ENCODE peak calls at places on chromosomes 6 and 20, in ten cellular contexts. U, E, Q, O, M, H, P, D, B and G are unnamed samples. For H3K9me3, the result is how much of the 10 kb centered on the place peaks cover.

GRCh38 chr6:157229219-157229607 is 94.1 kb downstream of the TMEM242 start:
- DNase-seq in U (no peak), E (no peak), Q (no peak), O (no peak), M (no peak), H (no peak), P (no peak), D (no peak), B (no peak), G (no peak)

GRCh38 chr6:131917318-131917717 is 33.9 kb downstream of the CCN2 start:
- DNase-seq in U (no peak), E (no peak), Q (no peak), O (no peak), M (no peak), H (no peak), P (no peak), D (no peak), B (no peak), G (no peak)

GRCh38 chr6:137218473-137218916 is 690 bp downstream of the IFNGR1 start:
- DNase-seq in U (no peak), E (no peak), Q (peak), O (peak), M (peak), H (peak), P (no peak), D (peak), B (peak), G (peak)

GRCh38 chr20:55252525-55252924 is 752.8 kb downstream of the CBLN4 start:
- DNase-seq in U (no peak), E (no peak), Q (no peak), O (no peak), M (no peak), H (no peak), P (no peak), D (no peak), B (no peak), G (no peak)

GRCh38 chr6:9511157-9511556 is 903.7 kb downstream of the TFAP2A start:
- DNase-seq in U (no peak), E (no peak), Q (no peak), O (no peak), M (no peak), H (no peak), P (no peak), D (no peak), B (no peak), G (no peak)

GRCh38 chr6:37134622-37135191 is 35.2 kb upstream of the PIM1 start:
- DNase-seq in U (peak), E (no peak), Q (peak), O (peak), M (peak), H (peak), P (peak), D (no peak), B (peak), G (no peak)

GRCh38 chr20:18739785-18740184 is 73.8 kb upstream of the SCP2D1 start:
- DNase-seq in U (no peak), E (no peak), Q (peak), O (no peak), M (no peak), H (no peak), P (no peak), D (peak), B (no peak), G (no peak)

GRCh38 chr6:106939848-106940247 is 34.7 kb downstream of the CD24 start:
- DNase-seq in U (no peak), E (no peak), Q (no peak), O (no peak), M (no peak), H (no peak), P (no peak), D (no peak), B (no peak), G (no peak)

GRCh38 chr20:24472426-24472825 is 3.0 kb downstream of the SYNDIG1 start:
- DNase-seq in U (no peak), E (no peak), Q (no peak), O (no peak), M (no peak), H (no peak), P (no peak), D (no peak), B (no peak), G (no peak)

GRCh38 chr6:37556884-37557644 is 57.4 kb upstream of the CCDC167 start:
- DNase-seq in U (no peak), E (no peak), Q (no peak), O (no peak), M (no peak), H (no peak), P (no peak), D (no peak), B (no peak), G (peak)

GRCh38 chr6:159301277-159301676 is 132.1 kb downstream of the FNDC1 start:
- DNase-seq in U (no peak), E (no peak), Q (no peak), O (no peak), M (no peak), H (no peak), P (no peak), D (no peak), B (no peak), G (no peak)
- H3K9me3 ChIP-seq in U (under half), E (under half), Q (under half), O (under half), M (under half), H (under half), P (under half), D (under half), B (under half), G (under half)

DNA sequence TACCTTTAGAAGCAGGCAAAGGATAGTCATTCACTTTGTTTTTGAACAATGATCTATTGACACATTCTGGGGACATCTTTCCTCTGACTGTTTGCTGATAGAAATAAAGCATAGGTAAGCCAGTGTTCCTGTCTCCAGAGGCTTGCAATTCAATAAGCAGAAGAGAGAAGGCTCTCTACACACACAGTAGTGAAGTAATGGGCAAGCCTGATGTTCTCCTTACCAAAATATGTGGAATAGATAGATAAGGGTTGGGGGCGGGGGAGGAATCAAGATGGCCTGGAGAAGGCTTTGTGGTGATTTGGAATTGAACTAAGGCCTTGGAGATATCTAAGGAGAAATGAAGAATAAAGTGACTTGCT is 27.3 kb downstream of the PAQR8 start:
- DNase-seq in U (no peak), E (no peak), Q (peak), O (no peak), M (no peak), H (no peak), P (no peak), D (no peak), B (peak), G (no peak)
- H3K27ac ChIP-seq in U (no peak), E (no peak), Q (no peak), O (no peak), M (no peak), H (no peak), P (peak), D (no peak), B (no peak), G (no peak)

DNA sequence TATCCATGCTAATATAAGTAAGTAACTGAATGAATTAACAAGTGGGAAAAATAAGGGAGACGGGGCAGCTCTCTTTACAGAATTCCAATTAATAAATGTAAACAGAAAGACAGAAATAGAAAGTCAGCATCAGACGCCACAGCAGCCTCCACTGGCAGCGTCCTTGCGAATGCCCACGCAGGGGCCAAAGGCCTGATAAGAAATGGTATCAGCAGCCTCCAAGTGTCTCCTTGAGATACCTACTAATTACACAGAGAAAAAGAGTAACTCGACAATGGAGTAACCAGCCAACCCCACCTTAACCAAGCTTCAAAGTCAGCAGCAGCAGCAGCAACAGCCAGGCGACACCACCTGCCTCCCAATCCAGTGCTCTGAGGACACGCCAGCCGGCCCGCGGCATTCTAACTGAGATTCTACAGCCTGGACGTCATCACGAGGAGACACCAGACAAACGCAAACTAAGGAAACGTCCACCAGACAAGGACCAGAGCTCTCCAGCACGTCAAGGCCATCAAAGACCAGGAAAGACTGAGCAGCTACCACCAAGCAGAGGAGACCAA is 78.8 kb downstream of the TAF4 start:
- DNase-seq in U (no peak), E (peak), Q (no peak), O (no peak), M (no peak), H (peak), P (no peak), D (no peak), B (no peak), G (no peak)
- H3K9me3 ChIP-seq in U (under half), E (under half), Q (under half), O (under half), M (under half), H (under half), P (under half), D (under half), B (under half), G (under half)

DNA sequence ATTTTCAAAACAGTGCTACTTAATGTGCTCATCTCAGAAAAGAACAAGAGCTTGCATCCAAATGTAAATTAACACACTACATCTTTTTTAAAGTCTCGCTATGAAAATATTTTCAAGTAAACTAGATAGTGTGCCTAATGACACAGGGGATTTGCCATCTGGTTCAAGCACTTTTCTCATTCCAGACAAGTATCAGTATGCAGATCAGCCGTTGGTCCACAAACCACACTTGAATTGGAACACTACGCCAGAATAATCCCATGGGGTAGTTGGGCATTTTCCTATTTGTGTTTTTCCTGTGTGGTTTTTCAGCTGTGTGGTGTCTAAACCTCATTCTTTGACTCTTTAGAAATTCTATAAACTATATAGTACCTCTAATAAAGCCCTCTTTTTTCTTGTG is 256.2 kb downstream of the EPHA7 start:
- DNase-seq in U (no peak), E (no peak), Q (no peak), O (no peak), M (no peak), H (no peak), P (no peak), D (no peak), B (no peak), G (no peak)
- H3K27ac ChIP-seq in U (no peak), E (no peak), Q (no peak), O (no peak), M (no peak), H (no peak), P (no peak), D (no peak), B (no peak), G (no peak)

GRCh38 chr20:31236953-31237352 is 20.5 kb upstream of the DEFB115 start:
- DNase-seq in U (no peak), E (no peak), Q (no peak), O (no peak), M (no peak), H (no peak), P (no peak), D (no peak), B (no peak), G (no peak)

GRCh38 chr20:31237763-31238162 is 19.7 kb upstream of the DEFB115 start:
- DNase-seq in U (no peak), E (no peak), Q (no peak), O (no peak), M (no peak), H (no peak), P (no peak), D (no peak), B (no peak), G (no peak)

DNA sequence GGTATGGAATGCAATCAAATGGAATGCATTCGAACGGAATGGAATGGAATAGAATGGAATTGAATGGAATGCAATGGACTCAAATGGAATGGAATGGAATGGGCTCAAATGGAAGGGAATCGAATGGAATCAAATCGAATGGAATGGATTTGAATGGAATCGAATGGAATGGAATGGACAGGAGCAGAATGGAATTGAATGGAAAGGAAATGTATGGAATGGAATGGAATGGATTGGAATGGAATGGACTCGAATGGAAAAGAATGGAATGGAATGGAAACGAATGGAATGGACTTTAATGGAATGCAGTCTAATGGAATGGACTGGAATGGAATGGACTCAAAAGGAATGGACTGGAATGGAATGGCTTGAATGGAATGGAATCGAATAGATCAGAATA is 18.3 kb upstream of the DEFB115 start:
- DNase-seq in U (no peak), E (no peak), Q (no peak), O (no peak), M (no peak), H (no peak), P (no peak), D (no peak), B (no peak), G (no peak)
- H3K9me3 ChIP-seq in U (under half), E (half or more), Q (under half), O (under half), M (under half), H (under half), P (half or more), D (half or more), B (half or more), G (under half)

GRCh38 chr20:54116550-54117235 is 46.3 kb upstream of the BCAS1 start:
- DNase-seq in U (no peak), E (no peak), Q (no peak), O (no peak), M (no peak), H (no peak), P (no peak), D (no peak), B (no peak), G (no peak)
- H3K27ac ChIP-seq in U (peak), E (no peak), Q (peak), O (no peak), M (peak), H (no peak), P (no peak), D (no peak), B (no peak), G (no peak)